ENCODE peak calls at places on chromosomes 6 and 20, in four cellular contexts. H is A549, G is HepG2, Z is K562. M is an unnamed sample.

GRCh38 chr20:22430154-22430745 is 154.1 kb downstream of the FOXA2 start:
- DNase-seq in H (peak), G (peak), Z (peak), M (no peak)

GRCh38 chr20:53364617-53365016 is 229.0 kb downstream of the ZNF217 start:
- DNase-seq in H (no peak), G (no peak), Z (no peak), M (no peak)

GRCh38 chr6:139250296-139251274 is 41.2 kb downstream of the TXLNB start:
- DNase-seq in H (peak), G (peak), Z (peak), M (peak)

GRCh38 chr6:160349837-160350236 is 1.7 kb downstream of the SLC22A3 start:
- DNase-seq in H (no peak), G (no peak), Z (no peak), M (no peak)

GRCh38 chr6:134223761-134224445 is 94.0 kb downstream of the SGK1 start:
- DNase-seq in H (no peak), G (no peak), Z (no peak), M (peak)

GRCh38 chr20:19827818-19828217 is 69.8 kb downstream of the RIN2 start:
- DNase-seq in H (no peak), G (no peak), Z (no peak), M (no peak)

GRCh38 chr6:144349690-144350132 is 64.6 kb downstream of the UTRN start:
- DNase-seq in H (no peak), G (peak), Z (no peak), M (peak)

GRCh38 chr6:90895299-90896164 is 308.7 kb upstream of the MAP3K7 start:
- DNase-seq in H (no peak), G (no peak), Z (no peak), M (no peak)

GRCh38 chr6:117616971-117617765 is 14.9 kb upstream of the GOPC start:
- DNase-seq in H (no peak), G (no peak), Z (no peak), M (no peak)

GRCh38 chr6:42419490-42420280 is 32.0 kb downstream of the TRERF1 start:
- DNase-seq in H (no peak), G (no peak), Z (no peak), M (no peak)

GRCh38 chr20:60255866-60256265 is 297.6 kb downstream of the CDH26 start:
- DNase-seq in H (no peak), G (no peak), Z (no peak), M (peak)

GRCh38 chr20:17023811-17024210 is 203.0 kb upstream of the PCSK2 start:
- DNase-seq in H (no peak), G (no peak), Z (no peak), M (peak)

GRCh38 chr6:9412951-9413559 is 977.7 kb upstream of the SLC35B3 start:
- DNase-seq in H (no peak), G (peak), Z (peak), M (no peak)

GRCh38 chr6:8628063-8628462 is 192.7 kb upstream of the SLC35B3 start:
- DNase-seq in H (no peak), G (no peak), Z (no peak), M (no peak)

GRCh38 chr20:64226686-64227576 is 28.6 kb upstream of the PCMTD2 start:
- DNase-seq in H (no peak), G (no peak), Z (no peak), M (no peak)
- TF ChIP-seq SMC3 in H (no peak), G (no peak), Z (no peak), M (no peak)

GRCh38 chr20:402496-402885 is 5.6 kb upstream of the RBCK1 start:
- DNase-seq in H (no peak), G (no peak), Z (no peak), M (no peak)
- TF ChIP-seq MAZ in H (no peak), G (peak), Z (no peak), M (no peak)

GRCh38 chr6:43702147-43702521 is 14.5 kb upstream of the MRPS18A start:
- DNase-seq in H (no peak), G (no peak), Z (no peak), M (no peak)

GRCh38 chr6:43699564-43700186 is 12.1 kb upstream of the MRPS18A start:
- DNase-seq in H (no peak), G (peak), Z (no peak), M (peak)

GRCh38 chr6:43695078-43695966 is 7.7 kb upstream of the MRPS18A start:
- DNase-seq in H (no peak), G (no peak), Z (no peak), M (no peak)

GRCh38 chr6:43695967-43696291 is 8.3 kb upstream of the MRPS18A start:
- DNase-seq in H (no peak), G (peak), Z (no peak), M (peak)

GRCh38 chr6:43698584-43699349 is 11.2 kb upstream of the MRPS18A start:
- DNase-seq in H (no peak), G (no peak), Z (no peak), M (peak)
- TF ChIP-seq SMC3 in H (no peak), G (no peak), Z (no peak), M (no peak)

GRCh38 chr20:47343007-47343472 is 13.5 kb downstream of the ZMYND8 start:
- DNase-seq in H (no peak), G (no peak), Z (no peak), M (peak)
- TF ChIP-seq MAZ in H (no peak), G (no peak), Z (no peak), M (no peak)

GRCh38 chr20:4567172-4567571 is 154.5 kb upstream of the PRND start:
- DNase-seq in H (no peak), G (no peak), Z (no peak), M (no peak)

GRCh38 chr20:4563031-4563430 is 158.7 kb upstream of the PRND start:
- DNase-seq in H (no peak), G (no peak), Z (no peak), M (no peak)

GRCh38 chr20:4559906-4560305 is 161.8 kb upstream of the PRND start:
- DNase-seq in H (no peak), G (no peak), Z (no peak), M (no peak)

GRCh38 chr20:4560667-4561066 is 161.0 kb upstream of the PRND start:
- DNase-seq in H (no peak), G (no peak), Z (no peak), M (peak)

DNA sequence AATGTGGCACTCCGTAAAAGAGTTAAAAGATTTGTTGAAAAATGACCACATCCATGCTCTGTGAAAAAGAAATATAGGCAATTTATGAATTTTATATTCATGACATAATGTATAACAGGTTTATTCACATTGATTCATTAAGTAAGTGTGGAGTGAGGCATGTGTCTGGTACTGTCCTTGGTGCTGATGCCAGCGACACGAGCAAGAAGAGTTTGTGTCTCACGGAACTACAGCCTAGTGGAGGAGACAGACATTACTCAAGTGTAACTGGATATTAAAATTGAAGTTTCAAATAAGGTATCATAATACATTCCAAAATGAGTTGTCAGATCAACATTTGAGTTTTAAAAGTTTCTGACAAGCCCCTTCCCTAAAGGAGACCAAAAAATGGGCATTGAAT is 158.2 kb upstream of the PRND start:
- DNase-seq in H (no peak), G (peak), Z (peak), M (peak)
- TF ChIP-seq SMC3 in H (no peak), G (no peak), Z (no peak), M (peak)

GRCh38 chr20:39886650-39887190 is 802.3 kb downstream of the MAFB start:
- DNase-seq in H (no peak), G (no peak), Z (no peak), M (no peak)
- TF ChIP-seq MAZ in H (no peak), G (no peak), Z (no peak), M (no peak)